ENCODE peak calls at places on chromosomes 6 and 20, in nine cellular contexts. P, C, J, M, K, W, H, V and I are unnamed samples.
A peak's percentile ranks its signal among the peaks of the same experiment; 100 is the strongest.

GRCh38 chr20:35661908-35662307 is 2.8 kb downstream of the CPNE1 start:
- DNase-seq in P (no peak), C (no peak), J (no peak), M (no peak), K (no peak), W (no peak), H (no peak), V (no peak), I (no peak)

GRCh38 chr20:62482136-62482833 is 6.5 kb upstream of the GATA5 start:
- DNase-seq in P (no peak), C (no peak), J (no peak), M (no peak), K (no peak), W (no peak), H (no peak), V (no peak), I (peak; percentile 12)

GRCh38 chr6:89581669-89582068 is 56.9 kb downstream of the LYRM2 start:
- DNase-seq in P (no peak), C (no peak), J (no peak), M (no peak), K (no peak), W (no peak), H (no peak), V (no peak), I (no peak)

GRCh38 chr6:73704260-73704659 is 8.3 kb downstream of the CD109 start:
- DNase-seq in P (no peak), C (no peak), J (peak; percentile 83), M (no peak), K (peak; percentile 94), W (no peak), H (no peak), V (no peak), I (no peak)

GRCh38 chr6:56525976-56526375 is 116.7 kb downstream of the DST start:
- DNase-seq in P (no peak), C (no peak), J (no peak), M (no peak), K (no peak), W (no peak), H (no peak), V (no peak), I (no peak)

GRCh38 chr6:118649918-118650499 is 1.4 kb downstream of the CEP85L start:
- DNase-seq in P (peak; percentile 12), C (no peak), J (no peak), M (no peak), K (no peak), W (no peak), H (no peak), V (no peak), I (no peak)

GRCh38 chr20:60056345-60057122 is 98.3 kb downstream of the CDH26 start:
- DNase-seq in P (peak; percentile 83), C (no peak), J (no peak), M (no peak), K (no peak), W (no peak), H (no peak), V (no peak), I (no peak)

GRCh38 chr6:99612551-99613397 is 6.1 kb downstream of the PRDM13 start:
- DNase-seq in P (no peak), C (no peak), J (no peak), M (no peak), K (no peak), W (no peak), H (no peak), V (no peak), I (no peak)

GRCh38 chr6:106513813-106514212 is 115.5 kb downstream of the RTN4IP1 start:
- DNase-seq in P (peak; percentile 59), C (no peak), J (no peak), M (no peak), K (no peak), W (no peak), H (no peak), V (peak; percentile 77), I (no peak)

GRCh38 chr6:53546256-53546655 is 1.4 kb upstream of the GCLC start:
- DNase-seq in P (no peak), C (no peak), J (no peak), M (no peak), K (peak; percentile 44), W (no peak), H (no peak), V (no peak), I (no peak)

GRCh38 chr6:143726015-143726647 is 48.4 kb downstream of the PHACTR2 start:
- DNase-seq in P (no peak), C (no peak), J (no peak), M (no peak), K (no peak), W (no peak), H (no peak), V (no peak), I (no peak)

GRCh38 chr6:112560651-112561050 is 213.5 kb downstream of the RFPL4B start:
- DNase-seq in P (peak; percentile 32), C (no peak), J (peak; percentile 0), M (no peak), K (no peak), W (no peak), H (peak; percentile 28), V (no peak), I (no peak)

GRCh38 chr20:48609491-48609978 is 218.3 kb downstream of the PREX1 start:
- DNase-seq in P (no peak), C (no peak), J (no peak), M (no peak), K (no peak), W (no peak), H (no peak), V (no peak), I (no peak)

GRCh38 chr6:30075987-30076311 is 380 bp upstream of the RNF39 start:
- DNase-seq in P (no peak), C (peak; percentile 62), J (no peak), M (no peak), K (no peak), W (no peak), H (peak; percentile 74), V (no peak), I (peak; percentile 33)
- TF ChIP-seq CTCF in P (no peak), C (no peak), J (no peak), M (no peak), K (no peak), W (no peak), H (peak; percentile 2), V (peak; percentile 26), I (no peak)

DNA sequence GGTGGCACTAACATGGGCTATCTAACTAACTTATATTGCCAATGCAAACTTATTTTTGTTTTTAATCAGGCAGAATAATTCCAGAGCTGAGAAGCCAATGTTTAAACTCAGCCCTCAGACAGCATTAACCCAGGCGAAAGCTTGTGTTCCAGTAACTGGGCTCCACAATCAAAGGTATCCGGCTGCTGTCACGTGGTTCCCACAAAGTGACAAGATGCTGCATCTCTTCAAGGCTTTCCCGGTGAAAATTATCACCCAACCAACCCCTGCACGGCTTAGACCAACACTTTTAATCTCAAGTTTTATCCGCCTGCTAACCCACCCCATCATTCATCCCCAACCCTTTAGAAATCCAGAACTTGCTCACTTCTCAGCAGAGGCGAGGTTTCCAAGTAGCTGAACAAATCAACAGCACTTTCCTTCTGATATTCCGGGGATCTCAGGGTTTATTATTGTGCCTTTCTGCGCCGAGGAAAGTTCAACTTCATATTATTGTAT is 874 bp downstream of the MTCL3 start:
- DNase-seq in P (no peak), C (no peak), J (peak; percentile 40), M (no peak), K (no peak), W (no peak), H (no peak), V (no peak), I (no peak)
- H3K4me3 ChIP-seq in P (no peak overlapping the region), C (no peak overlapping the region), J (peak overlapping the region; percentile 72), M (no peak overlapping the region), K (peak overlapping the region; percentile 58), W (no peak overlapping the region), H (no peak overlapping the region), V (no peak overlapping the region), I (no peak overlapping the region)

GRCh38 chr6:128168244-128168643 is 267.4 kb upstream of the THEMIS start:
- DNase-seq in P (no peak), C (no peak), J (no peak), M (no peak), K (no peak), W (no peak), H (no peak), V (no peak), I (no peak)

GRCh38 chr6:128173290-128173689 is 272.4 kb upstream of the THEMIS start:
- DNase-seq in P (no peak), C (no peak), J (no peak), M (no peak), K (no peak), W (no peak), H (no peak), V (no peak), I (no peak)

GRCh38 chr6:128171182-128171581 is 270.3 kb upstream of the THEMIS start:
- DNase-seq in P (no peak), C (no peak), J (no peak), M (no peak), K (no peak), W (peak; percentile 2), H (no peak), V (no peak), I (no peak)

GRCh38 chr6:128174724-128175123 is 273.9 kb upstream of the THEMIS start:
- DNase-seq in P (no peak), C (no peak), J (no peak), M (no peak), K (no peak), W (no peak), H (no peak), V (no peak), I (no peak)

DNA sequence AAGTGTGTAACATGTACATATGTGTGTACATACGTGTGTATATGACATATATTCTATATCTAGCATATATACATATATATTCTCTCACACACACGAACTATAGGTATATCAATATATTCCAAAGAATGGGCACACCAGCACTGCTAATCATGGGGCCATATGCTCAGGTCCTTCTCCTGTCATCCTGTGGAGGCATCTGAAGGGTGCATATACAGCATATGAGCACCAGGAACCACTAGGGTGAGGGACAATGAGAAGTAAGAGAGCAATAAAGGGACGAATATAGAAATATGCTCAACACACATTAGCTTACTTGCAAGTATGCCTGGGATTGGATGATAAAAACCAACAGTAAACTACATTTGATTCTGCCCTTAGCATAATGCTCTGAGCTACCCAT is 271.9 kb upstream of the THEMIS start:
- DNase-seq in P (no peak), C (no peak), J (no peak), M (no peak), K (no peak), W (no peak), H (no peak), V (no peak), I (no peak)
- TF ChIP-seq CTCF in P (no peak), C (no peak), J (no peak), M (no peak), K (no peak), W (no peak), H (no peak), V (no peak), I (no peak)

DNA sequence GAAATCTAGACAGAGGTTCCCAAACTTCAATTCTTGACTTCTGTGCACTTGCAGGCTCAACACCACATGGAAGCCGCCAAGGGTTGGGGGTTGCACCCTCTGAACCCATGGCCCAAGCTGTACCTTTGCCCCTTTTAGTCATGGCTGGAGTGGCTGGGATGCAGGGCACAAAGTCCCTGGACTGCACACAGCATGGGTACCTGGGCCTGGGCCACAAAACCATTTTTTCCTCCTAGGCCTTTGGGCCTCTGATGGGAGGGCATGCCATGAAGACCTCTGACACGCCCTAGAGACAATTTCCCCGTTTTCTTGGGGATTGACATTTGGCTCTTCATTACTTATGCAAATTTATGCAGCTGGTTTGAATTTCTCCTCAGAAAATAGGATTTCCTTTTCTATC is 342.0 kb downstream of the TPBG start:
- DNase-seq in P (no peak), C (no peak), J (no peak), M (no peak), K (no peak), W (no peak), H (no peak), V (no peak), I (no peak)
- H3K4me3 ChIP-seq in P (no peak overlapping the region), C (no peak overlapping the region), J (no peak overlapping the region), M (no peak overlapping the region), K (no peak overlapping the region), W (no peak overlapping the region), H (no peak overlapping the region), V (no peak overlapping the region), I (no peak overlapping the region)